ENCODE peak calls at places on chromosomes 16 and 17, in ten cellular contexts. J is A549, U is neuronal stem cell, M is cardiac fibroblast, G is right atrium auricular region, F is lung, C is ascending aorta, W is foreskin fibroblast, A is fibroblast of lung, Q is body of pancreas. O is an unnamed sample.

GRCh38 chr16:12095275-12096161 is 119.0 kb downstream of the SNX29 start:
- DNase-seq in J (peak), U (peak), M (peak), G (no peak), F (peak), C (peak), W (peak), A (peak), Q (peak), O (peak)

GRCh38 chr16:86520317-86521210 is 10.2 kb downstream of the FOXF1 start:
- DNase-seq in J (no peak), U (no peak), M (no peak), G (no peak), F (no peak), C (no peak), W (no peak), A (no peak), Q (no peak), O (no peak)

GRCh38 chr17:77944390-77945222 is 13.9 kb upstream of the TNRC6C start:
- DNase-seq in J (no peak), U (no peak), M (no peak), G (no peak), F (no peak), C (peak), W (peak), A (no peak), Q (no peak), O (no peak)

GRCh38 chr16:19294156-19294649 is 8.7 kb downstream of the CLEC19A start:
- DNase-seq in J (no peak), U (no peak), M (no peak), G (peak), F (peak), C (peak), W (no peak), A (no peak), Q (no peak), O (no peak)

GRCh38 chr17:70408768-70409167 is 239.4 kb downstream of the KCNJ2 start:
- DNase-seq in J (no peak), U (no peak), M (no peak), G (no peak), F (no peak), C (no peak), W (no peak), A (no peak), Q (no peak), O (no peak)

GRCh38 chr17:8887834-8888703 is 20.6 kb upstream of the PIK3R6 start:
- DNase-seq in J (peak), U (peak), M (peak), G (no peak), F (no peak), C (no peak), W (peak), A (peak), Q (no peak), O (no peak)

GRCh38 chr17:325270-325976 is 27.2 kb downstream of the RPH3AL start:
- DNase-seq in J (no peak), U (no peak), M (no peak), G (no peak), F (no peak), C (no peak), W (no peak), A (no peak), Q (no peak), O (no peak)

GRCh38 chr16:13935408-13935807 is 15.5 kb downstream of the ERCC4 start:
- DNase-seq in J (no peak), U (peak), M (no peak), G (no peak), F (no peak), C (no peak), W (no peak), A (no peak), Q (no peak), O (peak)

GRCh38 chr17:43013296-43013695 is 6.7 kb downstream of the IFI35 start:
- DNase-seq in J (no peak), U (no peak), M (no peak), G (no peak), F (no peak), C (no peak), W (no peak), A (no peak), Q (no peak), O (no peak)

GRCh38 chr17:81665205-81666091 is 957 bp downstream of the OXLD1 start:
- DNase-seq in J (peak), U (no peak), M (peak), G (no peak), F (no peak), C (no peak), W (peak), A (peak), Q (no peak), O (peak)

GRCh38 chr17:9217151-9218067 is 196.1 kb downstream of the NTN1 start:
- DNase-seq in J (no peak), U (no peak), M (peak), G (no peak), F (no peak), C (no peak), W (peak), A (peak), Q (no peak), O (no peak)

GRCh38 chr16:85028638-85029412 is 1.2 kb downstream of the KIAA0513 start:
- DNase-seq in J (no peak), U (no peak), M (peak), G (no peak), F (no peak), C (peak), W (peak), A (peak), Q (peak), O (peak)

GRCh38 chr16:62077998-62078397 is 41.8 kb upstream of the CDH8 start:
- DNase-seq in J (no peak), U (peak), M (peak), G (no peak), F (no peak), C (no peak), W (no peak), A (no peak), Q (no peak), O (no peak)

DNA sequence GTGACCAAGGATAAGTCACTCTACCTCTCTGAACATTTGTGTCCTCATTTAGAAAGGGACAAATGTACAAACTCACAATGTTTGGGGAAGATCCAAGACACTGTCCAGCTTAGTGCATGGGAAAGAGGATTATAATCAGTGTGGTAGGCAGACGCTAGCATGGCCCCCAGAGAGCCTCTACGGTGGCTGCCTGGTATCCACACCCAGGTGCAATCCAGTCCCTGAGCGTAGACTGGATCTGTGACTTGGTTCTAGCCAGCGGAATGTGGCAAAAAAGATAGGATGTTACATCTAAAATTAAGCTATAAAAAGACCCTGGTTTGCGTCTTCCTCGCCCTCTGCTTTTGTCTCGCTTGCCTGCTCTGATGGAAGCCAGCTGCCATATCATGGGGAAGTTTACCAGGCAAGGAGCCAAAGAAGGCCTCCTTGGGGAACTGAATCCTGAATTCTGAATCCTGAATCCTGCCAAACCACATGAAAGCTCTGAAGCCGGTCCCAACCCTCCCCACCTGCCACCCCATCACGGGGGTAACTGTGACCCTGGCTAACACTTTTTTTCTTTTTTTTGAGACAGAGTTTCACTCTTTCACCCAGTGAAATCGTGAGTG is 51.6 kb downstream of the PLXDC1 start:
- DNase-seq in J (no peak), U (no peak), M (peak), G (no peak), F (peak), C (no peak), W (peak), A (peak), Q (no peak), O (no peak)
- H3K4me3 ChIP-seq in J (no peak), U (no peak), M (no peak), G (no peak), F (no peak), C (no peak), W (no peak), A (no peak), Q (no peak), O (no peak)

GRCh38 chr17:27891841-27892240 is 1.3 kb downstream of the LYRM9 start:
- DNase-seq in J (no peak), U (no peak), M (no peak), G (no peak), F (no peak), C (peak), W (no peak), A (no peak), Q (no peak), O (no peak)
- H3K4me3 ChIP-seq in J (no peak), U (no peak), M (no peak), G (no peak), F (no peak), C (no peak), W (no peak), A (no peak), Q (no peak), O (no peak)

GRCh38 chr16:87789437-87790277 is 23.9 kb upstream of the KLHDC4 start:
- DNase-seq in J (peak), U (no peak), M (peak), G (no peak), F (no peak), C (no peak), W (peak), A (peak), Q (no peak), O (no peak)
- H3K4me3 ChIP-seq in J (no peak), U (no peak), M (no peak), G (no peak), F (no peak), C (no peak), W (no peak), A (no peak), Q (no peak), O (no peak)

GRCh38 chr16:88977028-88977844 is at the start of gene CBFA2T3:
- DNase-seq in J (no peak), U (no peak), M (no peak), G (peak), F (peak), C (peak), W (peak), A (no peak), Q (no peak), O (no peak)
- H3K4me3 ChIP-seq in J (no peak), U (no peak), M (no peak), G (peak), F (no peak), C (peak), W (no peak), A (no peak), Q (no peak), O (no peak)

GRCh38 chr17:4369557-4370230 is 3.2 kb upstream of the UBE2G1 start:
- DNase-seq in J (no peak), U (no peak), M (no peak), G (no peak), F (no peak), C (no peak), W (no peak), A (no peak), Q (no peak), O (no peak)
- H3K4me3 ChIP-seq in J (no peak), U (no peak), M (no peak), G (no peak), F (no peak), C (no peak), W (no peak), A (no peak), Q (no peak), O (no peak)

GRCh38 chr17:45896803-45897693 is 2.7 kb downstream of the MAPT start:
- DNase-seq in J (peak), U (peak), M (peak), G (no peak), F (no peak), C (no peak), W (peak), A (no peak), Q (no peak), O (no peak)

GRCh38 chr17:45895304-45895968 is 1.1 kb downstream of the MAPT start:
- DNase-seq in J (peak), U (peak), M (peak), G (no peak), F (no peak), C (no peak), W (peak), A (peak), Q (no peak), O (peak)

GRCh38 chr17:45894022-45894784 is at the start of gene MAPT:
- DNase-seq in J (peak), U (peak), M (peak), G (peak), F (peak), C (peak), W (peak), A (peak), Q (peak), O (peak)

GRCh38 chr17:45895969-45896793 is 1.8 kb downstream of the MAPT start:
- DNase-seq in J (no peak), U (peak), M (no peak), G (no peak), F (no peak), C (no peak), W (no peak), A (no peak), Q (no peak), O (no peak)

GRCh38 chr17:45893725-45894021 is 681 bp upstream of the MAPT start:
- DNase-seq in J (no peak), U (no peak), M (no peak), G (no peak), F (no peak), C (no peak), W (no peak), A (no peak), Q (no peak), O (no peak)
- H3K4me3 ChIP-seq in J (peak), U (peak), M (peak), G (peak), F (peak), C (peak), W (peak), A (no peak), Q (peak), O (peak)

GRCh38 chr16:71287454-71287853 is 1.7 kb downstream of the CMTR2 start:
- DNase-seq in J (no peak), U (no peak), M (no peak), G (no peak), F (no peak), C (no peak), W (no peak), A (no peak), Q (no peak), O (no peak)

GRCh38 chr16:71288570-71288889 is 672 bp downstream of the CMTR2 start:
- DNase-seq in J (no peak), U (no peak), M (no peak), G (no peak), F (no peak), C (no peak), W (no peak), A (peak), Q (no peak), O (no peak)

GRCh38 chr16:71287903-71288302 is 1.3 kb downstream of the CMTR2 start:
- DNase-seq in J (no peak), U (no peak), M (no peak), G (no peak), F (no peak), C (no peak), W (no peak), A (no peak), Q (no peak), O (no peak)

GRCh38 chr16:71288890-71289731 is at the start of gene CMTR2:
- DNase-seq in J (peak), U (peak), M (peak), G (peak), F (peak), C (peak), W (peak), A (peak), Q (peak), O (peak)

GRCh38 chr16:71289732-71290062 is 495 bp upstream of the CMTR2 start:
- DNase-seq in J (no peak), U (no peak), M (no peak), G (no peak), F (no peak), C (no peak), W (no peak), A (no peak), Q (no peak), O (no peak)
- H3K4me3 ChIP-seq in J (peak), U (peak), M (peak), G (peak), F (no peak), C (peak), W (peak), A (peak), Q (no peak), O (peak)

GRCh38 chr17:27354491-27355081 is 60.7 kb downstream of the WSB1 start:
- DNase-seq in J (no peak), U (no peak), M (peak), G (no peak), F (no peak), C (peak), W (peak), A (no peak), Q (no peak), O (peak)
- H3K4me3 ChIP-seq in J (peak), U (peak), M (no peak), G (peak), F (no peak), C (peak), W (peak), A (no peak), Q (no peak), O (peak)

O was measured in naive thymus-derived CD4-positive, alpha-beta T cell.